ENCODE peak calls at places on chromosomes 5 and 9, in ten cellular contexts. One of them, this sample, is unnamed. For H3K36me3, the result is how much of the 10 kb centered on the place peaks cover.

GRCh38 chr9:107863406-107863805 is 373.8 kb upstream of the KLF4 start:
- DNase-seq in SK-N-MC: no peak
- DNase-seq in neural progenitor cell: no peak
- DNase-seq in cardiac muscle cell: peak
- DNase-seq in vagina: peak
- DNase-seq in stomach: no peak
- DNase-seq in left ventricle myocardium inferior: no peak
- DNase-seq in heart right ventricle: no peak
- DNase-seq in kidney epithelial cell: no peak
- DNase-seq in osteoblast: no peak
- DNase-seq in this sample: no peak

GRCh38 chr5:33692983-33693382 is 198.8 kb downstream of the ADAMTS12 start:
- DNase-seq in osteoblast: no peak
- DNase-seq in left ventricle myocardium inferior: no peak
- DNase-seq in vagina: no peak
- DNase-seq in kidney epithelial cell: no peak
- DNase-seq in heart right ventricle: no peak
- DNase-seq in stomach: no peak
- DNase-seq in cardiac muscle cell: no peak
- DNase-seq in neural progenitor cell: no peak
- DNase-seq in SK-N-MC: no peak
- DNase-seq in this sample: no peak

GRCh38 chr5:96023518-96023917 is 61.9 kb upstream of the ELL2 start:
- DNase-seq in kidney epithelial cell: no peak
- DNase-seq in stomach: no peak
- DNase-seq in vagina: no peak
- DNase-seq in SK-N-MC: no peak
- DNase-seq in heart right ventricle: no peak
- DNase-seq in cardiac muscle cell: peak
- DNase-seq in neural progenitor cell: no peak
- DNase-seq in osteoblast: peak
- DNase-seq in left ventricle myocardium inferior: no peak
- DNase-seq in this sample: no peak

GRCh38 chr5:176611435-176611834 is 1.5 kb upstream of the GPRIN1 start:
- DNase-seq in SK-N-MC: no peak
- DNase-seq in neural progenitor cell: peak
- DNase-seq in vagina: no peak
- DNase-seq in heart right ventricle: peak
- DNase-seq in cardiac muscle cell: peak
- DNase-seq in kidney epithelial cell: peak
- DNase-seq in stomach: peak
- DNase-seq in osteoblast: peak
- DNase-seq in left ventricle myocardium inferior: peak
- DNase-seq in this sample: peak

GRCh38 chr9:137470785-137471184 is 11.7 kb upstream of the NSMF start:
- DNase-seq in cardiac muscle cell: no peak
- DNase-seq in stomach: no peak
- DNase-seq in kidney epithelial cell: no peak
- DNase-seq in heart right ventricle: no peak
- DNase-seq in vagina: no peak
- DNase-seq in left ventricle myocardium inferior: no peak
- DNase-seq in neural progenitor cell: no peak
- DNase-seq in osteoblast: peak
- DNase-seq in SK-N-MC: no peak
- DNase-seq in this sample: peak

GRCh38 chr9:34254966-34255825 is 73.9 kb downstream of the KIF24 start:
- DNase-seq in osteoblast: peak
- DNase-seq in heart right ventricle: no peak
- DNase-seq in cardiac muscle cell: peak
- DNase-seq in left ventricle myocardium inferior: no peak
- DNase-seq in vagina: no peak
- DNase-seq in SK-N-MC: no peak
- DNase-seq in stomach: peak
- DNase-seq in kidney epithelial cell: no peak
- DNase-seq in neural progenitor cell: no peak
- DNase-seq in this sample: no peak

GRCh38 chr5:95761771-95762680 is 30.9 kb downstream of the RHOBTB3 start:
- DNase-seq in SK-N-MC: no peak
- DNase-seq in vagina: no peak
- DNase-seq in cardiac muscle cell: peak
- DNase-seq in kidney epithelial cell: peak
- DNase-seq in osteoblast: no peak
- DNase-seq in stomach: no peak
- DNase-seq in heart right ventricle: no peak
- DNase-seq in neural progenitor cell: no peak
- DNase-seq in left ventricle myocardium inferior: no peak
- DNase-seq in this sample: no peak

GRCh38 chr5:54243483-54244080 is 66.8 kb downstream of the ARL15 start:
- DNase-seq in osteoblast: no peak
- DNase-seq in stomach: no peak
- DNase-seq in heart right ventricle: peak
- DNase-seq in left ventricle myocardium inferior: no peak
- DNase-seq in kidney epithelial cell: no peak
- DNase-seq in vagina: no peak
- DNase-seq in cardiac muscle cell: peak
- DNase-seq in neural progenitor cell: peak
- DNase-seq in SK-N-MC: peak
- DNase-seq in this sample: no peak

GRCh38 chr9:134827559-134827958 is 53.1 kb upstream of the FCN2 start:
- DNase-seq in heart right ventricle: no peak
- DNase-seq in left ventricle myocardium inferior: no peak
- DNase-seq in cardiac muscle cell: no peak
- DNase-seq in SK-N-MC: no peak
- DNase-seq in neural progenitor cell: no peak
- DNase-seq in stomach: no peak
- DNase-seq in kidney epithelial cell: no peak
- DNase-seq in osteoblast: no peak
- DNase-seq in vagina: no peak
- DNase-seq in this sample: no peak

GRCh38 chr9:134828892-134829291 is 51.7 kb upstream of the FCN2 start:
- DNase-seq in cardiac muscle cell: no peak
- DNase-seq in heart right ventricle: no peak
- DNase-seq in left ventricle myocardium inferior: no peak
- DNase-seq in neural progenitor cell: no peak
- DNase-seq in stomach: no peak
- DNase-seq in kidney epithelial cell: no peak
- DNase-seq in osteoblast: no peak
- DNase-seq in SK-N-MC: no peak
- DNase-seq in vagina: no peak
- DNase-seq in this sample: no peak

GRCh38 chr9:134826336-134827246 is 54.0 kb upstream of the FCN2 start:
- DNase-seq in osteoblast: no peak
- DNase-seq in left ventricle myocardium inferior: no peak
- DNase-seq in neural progenitor cell: no peak
- DNase-seq in cardiac muscle cell: no peak
- DNase-seq in stomach: no peak
- DNase-seq in vagina: no peak
- DNase-seq in SK-N-MC: no peak
- DNase-seq in kidney epithelial cell: no peak
- DNase-seq in heart right ventricle: no peak
- DNase-seq in this sample: no peak

GRCh38 chr9:134829356-134829937 is 51.2 kb upstream of the FCN2 start:
- DNase-seq in vagina: no peak
- DNase-seq in cardiac muscle cell: no peak
- DNase-seq in osteoblast: no peak
- DNase-seq in neural progenitor cell: no peak
- DNase-seq in SK-N-MC: no peak
- DNase-seq in kidney epithelial cell: no peak
- DNase-seq in stomach: no peak
- DNase-seq in heart right ventricle: no peak
- DNase-seq in left ventricle myocardium inferior: no peak
- DNase-seq in this sample: no peak

DNA sequence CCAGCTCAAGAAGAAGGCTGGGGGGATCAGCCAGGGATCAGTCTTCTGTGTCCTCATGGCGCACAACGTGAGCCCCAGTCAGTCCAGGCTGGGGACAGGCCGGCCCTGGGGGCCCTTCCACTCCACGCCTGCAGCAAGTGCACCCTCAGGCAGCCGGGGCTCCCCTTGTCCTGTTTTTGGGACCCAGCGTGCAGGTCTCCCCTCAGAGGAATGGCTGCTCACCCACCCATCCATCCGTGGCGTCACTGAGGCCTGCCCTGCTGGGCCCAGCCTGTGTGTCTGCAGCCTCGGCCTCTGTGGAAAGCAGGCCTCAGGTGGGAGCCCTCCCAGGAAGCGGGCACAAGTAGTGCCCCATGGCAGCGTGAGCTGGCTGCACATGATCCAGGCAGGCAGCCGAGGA is 52.6 kb upstream of the FCN2 start:
- DNase-seq in cardiac muscle cell: no peak
- DNase-seq in left ventricle myocardium inferior: no peak
- DNase-seq in kidney epithelial cell: no peak
- DNase-seq in stomach: no peak
- DNase-seq in neural progenitor cell: no peak
- DNase-seq in heart right ventricle: no peak
- DNase-seq in vagina: no peak
- DNase-seq in SK-N-MC: no peak
- DNase-seq in osteoblast: no peak
- DNase-seq in this sample: no peak
- H3K36me3 ChIP-seq in cardiac muscle cell: under half
- H3K36me3 ChIP-seq in left ventricle myocardium inferior: under half
- H3K36me3 ChIP-seq in kidney epithelial cell: under half
- H3K36me3 ChIP-seq in stomach: under half
- H3K36me3 ChIP-seq in neural progenitor cell: under half
- H3K36me3 ChIP-seq in heart right ventricle: under half
- H3K36me3 ChIP-seq in vagina: under half
- H3K36me3 ChIP-seq in SK-N-MC: under half
- H3K36me3 ChIP-seq in osteoblast: half or more
- H3K36me3 ChIP-seq in this sample: under half

GRCh38 chr5:150523472-150524350 is 15.8 kb downstream of the NDST1 start:
- DNase-seq in cardiac muscle cell: peak
- DNase-seq in osteoblast: peak
- DNase-seq in vagina: no peak
- DNase-seq in SK-N-MC: no peak
- DNase-seq in stomach: peak
- DNase-seq in heart right ventricle: peak
- DNase-seq in neural progenitor cell: peak
- DNase-seq in kidney epithelial cell: no peak
- DNase-seq in left ventricle myocardium inferior: no peak
- DNase-seq in this sample: no peak

GRCh38 chr5:150527808-150528207 is 19.9 kb downstream of the NDST1 start:
- DNase-seq in osteoblast: no peak
- DNase-seq in kidney epithelial cell: no peak
- DNase-seq in stomach: no peak
- DNase-seq in cardiac muscle cell: no peak
- DNase-seq in vagina: no peak
- DNase-seq in heart right ventricle: no peak
- DNase-seq in left ventricle myocardium inferior: no peak
- DNase-seq in SK-N-MC: no peak
- DNase-seq in neural progenitor cell: no peak
- DNase-seq in this sample: no peak

GRCh38 chr5:150527038-150527437 is 19.1 kb downstream of the NDST1 start:
- DNase-seq in neural progenitor cell: no peak
- DNase-seq in cardiac muscle cell: no peak
- DNase-seq in osteoblast: no peak
- DNase-seq in kidney epithelial cell: no peak
- DNase-seq in SK-N-MC: no peak
- DNase-seq in left ventricle myocardium inferior: no peak
- DNase-seq in vagina: no peak
- DNase-seq in heart right ventricle: no peak
- DNase-seq in stomach: no peak
- DNase-seq in this sample: no peak

GRCh38 chr5:150525163-150525562 is 17.2 kb downstream of the NDST1 start:
- DNase-seq in osteoblast: no peak
- DNase-seq in heart right ventricle: no peak
- DNase-seq in SK-N-MC: no peak
- DNase-seq in stomach: no peak
- DNase-seq in kidney epithelial cell: no peak
- DNase-seq in neural progenitor cell: no peak
- DNase-seq in cardiac muscle cell: no peak
- DNase-seq in left ventricle myocardium inferior: no peak
- DNase-seq in vagina: no peak
- DNase-seq in this sample: no peak

DNA sequence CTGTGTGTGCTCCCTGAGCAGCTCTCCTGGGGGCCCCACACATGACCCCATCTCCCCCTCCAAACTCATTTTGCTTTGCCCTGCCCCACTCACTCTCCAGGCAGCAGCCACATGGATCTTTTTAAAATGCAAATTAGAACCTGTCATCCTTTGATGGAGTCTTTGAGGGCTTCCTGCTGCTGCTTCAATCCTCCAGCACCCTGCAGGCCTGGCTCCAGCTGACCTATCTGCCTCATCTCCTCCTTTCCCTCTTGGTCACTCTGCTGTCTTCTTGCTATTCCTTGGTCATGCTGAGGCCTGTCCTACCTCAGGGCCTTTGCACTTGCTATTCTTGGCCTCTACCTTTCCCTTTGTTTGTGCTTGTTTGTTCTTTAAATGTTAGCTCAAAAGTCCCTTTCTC is 17.9 kb downstream of the NDST1 start:
- DNase-seq in heart right ventricle: no peak
- DNase-seq in left ventricle myocardium inferior: no peak
- DNase-seq in osteoblast: no peak
- DNase-seq in vagina: no peak
- DNase-seq in SK-N-MC: no peak
- DNase-seq in cardiac muscle cell: no peak
- DNase-seq in kidney epithelial cell: no peak
- DNase-seq in neural progenitor cell: no peak
- DNase-seq in stomach: no peak
- DNase-seq in this sample: no peak
- H3K36me3 ChIP-seq in heart right ventricle: under half
- H3K36me3 ChIP-seq in left ventricle myocardium inferior: under half
- H3K36me3 ChIP-seq in osteoblast: half or more
- H3K36me3 ChIP-seq in vagina: under half
- H3K36me3 ChIP-seq in SK-N-MC: under half
- H3K36me3 ChIP-seq in cardiac muscle cell: under half
- H3K36me3 ChIP-seq in kidney epithelial cell: under half
- H3K36me3 ChIP-seq in neural progenitor cell: under half
- H3K36me3 ChIP-seq in stomach: under half
- H3K36me3 ChIP-seq in this sample: under half

GRCh38 chr9:115036691-115037090 is 81.3 kb downstream of the TNC start:
- DNase-seq in vagina: no peak
- DNase-seq in left ventricle myocardium inferior: no peak
- DNase-seq in cardiac muscle cell: no peak
- DNase-seq in neural progenitor cell: no peak
- DNase-seq in SK-N-MC: no peak
- DNase-seq in kidney epithelial cell: no peak
- DNase-seq in osteoblast: no peak
- DNase-seq in stomach: no peak
- DNase-seq in heart right ventricle: no peak
- DNase-seq in this sample: no peak
- H3K36me3 ChIP-seq in vagina: under half
- H3K36me3 ChIP-seq in left ventricle myocardium inferior: under half
- H3K36me3 ChIP-seq in cardiac muscle cell: under half
- H3K36me3 ChIP-seq in neural progenitor cell: under half
- H3K36me3 ChIP-seq in SK-N-MC: under half
- H3K36me3 ChIP-seq in kidney epithelial cell: under half
- H3K36me3 ChIP-seq in osteoblast: half or more
- H3K36me3 ChIP-seq in stomach: under half
- H3K36me3 ChIP-seq in heart right ventricle: under half
- H3K36me3 ChIP-seq in this sample: under half

GRCh38 chr5:77768978-77769377 is 7.2 kb downstream of the TBCA start:
- DNase-seq in stomach: no peak
- DNase-seq in osteoblast: no peak
- DNase-seq in kidney epithelial cell: no peak
- DNase-seq in vagina: no peak
- DNase-seq in cardiac muscle cell: no peak
- DNase-seq in SK-N-MC: no peak
- DNase-seq in neural progenitor cell: no peak
- DNase-seq in heart right ventricle: no peak
- DNase-seq in left ventricle myocardium inferior: no peak
- DNase-seq in this sample: no peak

GRCh38 chr5:77767301-77767700 is 8.8 kb downstream of the TBCA start:
- DNase-seq in vagina: no peak
- DNase-seq in osteoblast: peak
- DNase-seq in kidney epithelial cell: no peak
- DNase-seq in left ventricle myocardium inferior: no peak
- DNase-seq in cardiac muscle cell: no peak
- DNase-seq in neural progenitor cell: no peak
- DNase-seq in SK-N-MC: no peak
- DNase-seq in heart right ventricle: no peak
- DNase-seq in stomach: no peak
- DNase-seq in this sample: no peak

GRCh38 chr5:77772729-77773128 is 3.4 kb downstream of the TBCA start:
- DNase-seq in cardiac muscle cell: no peak
- DNase-seq in vagina: no peak
- DNase-seq in left ventricle myocardium inferior: no peak
- DNase-seq in heart right ventricle: no peak
- DNase-seq in neural progenitor cell: no peak
- DNase-seq in kidney epithelial cell: no peak
- DNase-seq in osteoblast: no peak
- DNase-seq in SK-N-MC: no peak
- DNase-seq in stomach: no peak
- DNase-seq in this sample: no peak

GRCh38 chr5:77771452-77771851 is 4.7 kb downstream of the TBCA start:
- DNase-seq in heart right ventricle: no peak
- DNase-seq in SK-N-MC: no peak
- DNase-seq in kidney epithelial cell: no peak
- DNase-seq in left ventricle myocardium inferior: no peak
- DNase-seq in cardiac muscle cell: no peak
- DNase-seq in stomach: no peak
- DNase-seq in neural progenitor cell: no peak
- DNase-seq in vagina: no peak
- DNase-seq in osteoblast: no peak
- DNase-seq in this sample: no peak

DNA sequence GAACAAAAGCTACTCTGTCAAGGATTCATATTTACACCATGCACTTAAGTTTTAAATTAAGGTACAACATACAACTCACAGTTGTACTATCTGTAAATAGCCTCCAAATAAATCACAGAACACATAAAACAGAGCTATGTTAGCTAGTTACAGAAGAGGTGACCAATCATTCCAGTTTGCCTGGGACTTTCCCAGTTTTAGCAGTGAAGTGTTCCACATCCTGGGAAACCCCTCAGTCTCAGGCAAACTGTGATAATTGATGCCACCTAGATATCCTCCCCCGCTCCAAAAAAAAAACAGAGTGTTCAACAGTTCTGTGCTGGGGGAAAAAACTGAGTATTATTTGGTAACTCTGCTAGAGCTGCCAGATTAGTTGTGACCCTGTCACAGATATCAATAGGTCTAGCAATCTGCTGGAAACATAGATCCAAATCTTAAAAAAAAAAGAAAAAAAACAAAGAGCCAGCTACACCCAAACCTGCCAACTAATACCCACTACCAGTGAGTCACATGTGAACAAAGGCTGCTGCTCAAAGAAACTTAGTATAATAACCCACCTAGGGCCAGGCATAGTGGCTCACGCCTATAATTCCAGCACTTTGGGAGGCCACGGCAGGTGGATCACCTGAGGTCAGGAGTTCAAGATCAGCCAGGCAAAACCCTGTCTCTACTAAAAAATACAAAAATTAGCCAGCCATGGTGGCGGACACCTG is 5.7 kb downstream of the TBCA start:
- DNase-seq in stomach: no peak
- DNase-seq in vagina: no peak
- DNase-seq in cardiac muscle cell: no peak
- DNase-seq in osteoblast: no peak
- DNase-seq in kidney epithelial cell: no peak
- DNase-seq in neural progenitor cell: no peak
- DNase-seq in heart right ventricle: no peak
- DNase-seq in left ventricle myocardium inferior: no peak
- DNase-seq in SK-N-MC: no peak
- DNase-seq in this sample: no peak
- H3K36me3 ChIP-seq in stomach: under half
- H3K36me3 ChIP-seq in vagina: under half
- H3K36me3 ChIP-seq in cardiac muscle cell: under half
- H3K36me3 ChIP-seq in osteoblast: under half
- H3K36me3 ChIP-seq in kidney epithelial cell: under half
- H3K36me3 ChIP-seq in neural progenitor cell: under half
- H3K36me3 ChIP-seq in heart right ventricle: under half
- H3K36me3 ChIP-seq in left ventricle myocardium inferior: under half
- H3K36me3 ChIP-seq in SK-N-MC: half or more
- H3K36me3 ChIP-seq in this sample: under half

This sample was measured in upper lobe of right lung.